ENCODE peak calls at places on chromosomes 16 and 17, in six cellular contexts. X, E, Y, R, T and S are unnamed samples.

GRCh38 chr17:46788300-46788699 is 30.2 kb downstream of the WNT3 start:
- DNase-seq in E (no peak), Y (no peak), T (no peak), R (no peak), X (no peak), S (no peak)

GRCh38 chr17:55645361-55645760 is 77.3 kb downstream of the TMEM100 start:
- DNase-seq in R (no peak), X (no peak), T (no peak), Y (no peak), E (no peak), S (no peak)

GRCh38 chr17:78979780-78980623 is at the start of gene LGALS3BP:
- DNase-seq in X (no peak), T (peak; percentile 87), Y (no peak), R (peak; percentile 47), E (no peak), S (peak; percentile 44)

GRCh38 chr16:81060576-81061306 is 16.3 kb downstream of the C16orf46 start:
- DNase-seq in Y (no peak), T (no peak), E (no peak), R (no peak), X (no peak), S (no peak)

GRCh38 chr16:57502048-57502775 is 15.9 kb upstream of the DOK4 start:
- DNase-seq in T (no peak), Y (no peak), E (no peak), X (no peak), R (no peak), S (no peak)

GRCh38 chr16:54342001-54342776 is 55.6 kb upstream of the IRX3 start:
- DNase-seq in X (no peak), Y (no peak), R (peak; percentile 74), T (no peak), E (no peak), S (no peak)

GRCh38 chr16:87438611-87438985 is 46.5 kb downstream of the MAP1LC3B start:
- DNase-seq in Y (no peak), E (no peak), R (no peak), X (no peak), T (no peak), S (no peak)

GRCh38 chr16:67833418-67834241 is 8.5 kb upstream of the THAP11 start:
- DNase-seq in R (peak; percentile 82), X (no peak), T (peak; percentile 96), Y (peak; percentile 96), E (peak; percentile 91), S (peak; percentile 91)

GRCh38 chr17:6843241-6843890 is 11.8 kb upstream of the TEKT1 start:
- DNase-seq in E (no peak), Y (peak; percentile 19), T (no peak), X (peak; percentile 13), R (peak; percentile 56), S (no peak)

GRCh38 chr17:5561736-5562135 is 22.6 kb downstream of the NLRP1 start:
- DNase-seq in Y (no peak), R (no peak), E (no peak), X (no peak), T (no peak), S (no peak)

GRCh38 chr17:10875984-10876555 is 38.2 kb upstream of the PIRT start:
- DNase-seq in R (peak; percentile 10), T (peak; percentile 56), X (no peak), E (no peak), Y (peak; percentile 42), S (peak; percentile 38)

GRCh38 chr17:8887834-8888703 is 20.6 kb upstream of the PIK3R6 start:
- DNase-seq in T (no peak), E (no peak), R (peak; percentile 28), X (no peak), Y (peak; percentile 12), S (no peak)
- TF ChIP-seq CTCF in T (no peak), E (no peak), R (peak; percentile 49), X (no peak), Y (peak; percentile 69), S (no peak)

DNA sequence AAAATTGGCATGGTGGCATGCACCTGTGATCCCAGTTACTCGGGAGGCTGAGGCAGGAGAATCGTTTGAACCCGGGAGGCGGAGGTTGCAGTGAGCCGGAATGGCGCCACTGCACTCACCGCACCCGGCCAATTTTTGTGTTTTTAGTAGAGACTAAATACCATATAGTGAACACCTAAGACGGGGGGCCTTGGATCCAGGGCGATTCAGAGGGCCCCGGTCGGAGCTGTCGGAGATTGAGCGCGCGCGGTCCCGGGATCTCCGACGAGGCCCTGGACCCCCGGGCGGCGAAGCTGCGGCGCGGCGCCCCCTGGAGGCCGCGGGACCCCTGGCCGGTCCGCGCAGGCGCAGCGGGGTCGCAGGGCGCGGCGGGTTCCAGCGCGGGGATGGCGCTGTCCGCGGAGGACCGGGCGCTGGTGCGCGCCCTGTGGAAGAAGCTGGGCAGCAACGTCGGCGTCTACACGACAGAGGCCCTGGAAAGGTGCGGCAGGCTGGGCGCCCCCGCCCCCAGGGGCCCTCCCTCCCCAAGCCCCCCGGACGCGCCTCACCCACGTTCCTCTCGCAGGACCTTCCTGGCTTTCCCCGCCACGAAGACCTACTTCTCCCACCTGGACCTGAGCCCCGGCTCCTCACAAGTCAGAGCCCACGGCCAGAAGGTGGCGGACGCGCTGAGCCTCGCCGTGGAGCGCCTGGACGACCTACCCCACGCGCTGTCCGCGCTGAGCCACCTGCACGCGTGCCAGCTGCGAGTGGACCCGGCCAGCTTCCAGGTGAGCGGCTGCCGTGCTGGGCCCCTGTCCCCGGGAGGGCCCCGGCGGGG is at the start of gene HBQ1:
- DNase-seq in E (no peak), T (no peak), Y (peak; percentile 78), X (no peak), R (no peak), S (no peak)
- TF ChIP-seq CTCF in E (no peak), T (no peak), Y (peak; percentile 72), X (peak; percentile 6), R (peak; percentile 15), S (no peak)

GRCh38 chr17:74212913-74213791 is at the start of gene TTYH2:
- DNase-seq in R (peak; percentile 82), E (peak; percentile 82), T (peak; percentile 90), Y (peak; percentile 91), X (no peak), S (peak; percentile 69)
- TF ChIP-seq CTCF in R (peak; percentile 49), E (peak; percentile 29), T (peak; percentile 38), Y (peak; percentile 47), X (peak; percentile 30), S (no peak)

DNA sequence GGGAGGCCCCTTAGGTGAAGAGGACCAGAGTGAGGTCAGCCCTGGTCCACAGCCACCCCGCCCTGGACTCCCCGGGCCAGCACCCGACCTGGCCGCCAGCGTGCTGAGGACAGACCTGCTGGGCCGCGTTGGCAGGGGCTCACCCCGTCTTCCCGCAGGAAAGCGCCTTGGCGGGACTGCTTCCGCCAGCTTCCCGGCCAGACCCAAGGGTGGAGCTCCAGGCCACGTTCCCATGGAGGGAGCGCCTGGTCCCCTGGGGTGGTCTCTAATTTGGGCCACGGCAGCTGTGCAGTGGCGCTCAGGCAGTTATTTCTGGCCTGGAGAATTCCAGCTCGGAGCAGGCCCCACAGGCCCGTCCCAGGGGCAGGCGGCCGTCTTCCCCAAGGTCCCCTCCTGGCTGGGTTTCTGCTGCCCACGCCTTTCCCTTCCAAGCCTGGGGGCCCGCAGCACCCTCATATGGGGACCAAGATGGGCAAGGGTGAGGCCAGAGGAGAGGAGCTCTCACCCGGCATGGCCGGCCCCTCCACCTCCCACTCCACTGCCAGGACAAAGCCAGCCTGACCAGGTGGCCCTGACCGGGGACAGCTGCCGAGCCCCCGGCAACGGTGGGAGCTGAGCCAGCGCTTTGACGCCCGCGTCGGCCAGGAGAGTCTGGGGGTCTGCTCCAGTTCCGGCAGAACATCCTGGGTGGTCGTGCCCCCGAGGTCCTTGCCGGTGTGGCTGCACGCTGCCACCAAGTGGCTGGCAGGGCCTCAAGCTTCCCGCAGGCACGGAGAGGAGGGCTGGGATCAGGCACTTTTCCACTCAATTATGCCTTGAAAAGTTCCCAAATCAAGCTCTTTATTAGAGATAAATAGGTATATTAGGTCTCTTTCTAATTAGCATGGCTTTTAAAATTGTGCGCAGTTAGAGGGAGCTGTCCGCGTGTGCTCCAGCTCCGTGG is 28.1 kb downstream of the CACNA1H start:
- DNase-seq in Y (no peak), X (no peak), T (no peak), E (no peak), R (no peak), S (no peak)
- TF ChIP-seq CTCF in Y (no peak), X (no peak), T (no peak), E (no peak), R (no peak), S (no peak)